ENCODE peak calls at places on chromosomes 2 and 18, in nine cellular contexts. One of them, this sample, is unnamed.

GRCh38 chr2:207296265-207296948 is 130.7 kb upstream of the KLF7 start:
- DNase-seq in COR-L47: no peak
- DNase-seq in CD8-positive, alpha-beta memory T cell: no peak
- DNase-seq in left ventricle myocardium inferior: peak; percentile 20
- DNase-seq in hepatic stellate cell: no peak
- DNase-seq in brain microvascular endothelial cell: no peak
- DNase-seq in stimulated activated CD8-positive, alpha-beta memory T cell treated with anti-CD3 and anti-CD28 coated beads, Interleukin-4, amount 100 ng/mL, for 4 hours: no peak
- DNase-seq in cardiac muscle cell: no peak
- DNase-seq in smooth muscle cell of the brain vasculature: no peak
- DNase-seq in this sample: no peak

GRCh38 chr2:15220618-15221017 is 340.5 kb downstream of the NBAS start:
- DNase-seq in COR-L47: no peak
- DNase-seq in CD8-positive, alpha-beta memory T cell: no peak
- DNase-seq in left ventricle myocardium inferior: no peak
- DNase-seq in hepatic stellate cell: no peak
- DNase-seq in brain microvascular endothelial cell: no peak
- DNase-seq in stimulated activated CD8-positive, alpha-beta memory T cell treated with anti-CD3 and anti-CD28 coated beads, Interleukin-4, amount 100 ng/mL, for 4 hours: no peak
- DNase-seq in cardiac muscle cell: no peak
- DNase-seq in smooth muscle cell of the brain vasculature: no peak
- DNase-seq in this sample: no peak

GRCh38 chr2:96604104-96604503 is 34.0 kb downstream of the KANSL3 start:
- DNase-seq in COR-L47: no peak
- DNase-seq in CD8-positive, alpha-beta memory T cell: no peak
- DNase-seq in left ventricle myocardium inferior: no peak
- DNase-seq in hepatic stellate cell: no peak
- DNase-seq in brain microvascular endothelial cell: no peak
- DNase-seq in stimulated activated CD8-positive, alpha-beta memory T cell treated with anti-CD3 and anti-CD28 coated beads, Interleukin-4, amount 100 ng/mL, for 4 hours: no peak
- DNase-seq in cardiac muscle cell: no peak
- DNase-seq in smooth muscle cell of the brain vasculature: no peak
- DNase-seq in this sample: peak; percentile 24

GRCh38 chr18:48946329-48946835 is 4.4 kb downstream of the SMAD7 start:
- DNase-seq in COR-L47: peak; percentile 73
- DNase-seq in CD8-positive, alpha-beta memory T cell: no peak
- DNase-seq in left ventricle myocardium inferior: no peak
- DNase-seq in hepatic stellate cell: no peak
- DNase-seq in brain microvascular endothelial cell: no peak
- DNase-seq in stimulated activated CD8-positive, alpha-beta memory T cell treated with anti-CD3 and anti-CD28 coated beads, Interleukin-4, amount 100 ng/mL, for 4 hours: no peak
- DNase-seq in cardiac muscle cell: peak; percentile 64
- DNase-seq in smooth muscle cell of the brain vasculature: no peak
- DNase-seq in this sample: no peak

GRCh38 chr18:26429535-26429934 is 118.8 kb downstream of the KCTD1 start:
- DNase-seq in COR-L47: no peak
- DNase-seq in CD8-positive, alpha-beta memory T cell: no peak
- DNase-seq in left ventricle myocardium inferior: no peak
- DNase-seq in hepatic stellate cell: peak; percentile 53
- DNase-seq in brain microvascular endothelial cell: peak; percentile 89
- DNase-seq in stimulated activated CD8-positive, alpha-beta memory T cell treated with anti-CD3 and anti-CD28 coated beads, Interleukin-4, amount 100 ng/mL, for 4 hours: no peak
- DNase-seq in cardiac muscle cell: peak; percentile 81
- DNase-seq in smooth muscle cell of the brain vasculature: peak; percentile 43
- DNase-seq in this sample: no peak

GRCh38 chr2:152815634-152816257 is 97.3 kb downstream of the ARL6IP6 start:
- DNase-seq in COR-L47: no peak
- DNase-seq in CD8-positive, alpha-beta memory T cell: no peak
- DNase-seq in left ventricle myocardium inferior: no peak
- DNase-seq in hepatic stellate cell: no peak
- DNase-seq in brain microvascular endothelial cell: no peak
- DNase-seq in stimulated activated CD8-positive, alpha-beta memory T cell treated with anti-CD3 and anti-CD28 coated beads, Interleukin-4, amount 100 ng/mL, for 4 hours: no peak
- DNase-seq in cardiac muscle cell: no peak
- DNase-seq in smooth muscle cell of the brain vasculature: no peak
- DNase-seq in this sample: no peak

GRCh38 chr2:16718551-16719404 is 53.1 kb upstream of the CYRIA start:
- DNase-seq in COR-L47: no peak
- DNase-seq in CD8-positive, alpha-beta memory T cell: no peak
- DNase-seq in left ventricle myocardium inferior: no peak
- DNase-seq in hepatic stellate cell: no peak
- DNase-seq in brain microvascular endothelial cell: no peak
- DNase-seq in stimulated activated CD8-positive, alpha-beta memory T cell treated with anti-CD3 and anti-CD28 coated beads, Interleukin-4, amount 100 ng/mL, for 4 hours: no peak
- DNase-seq in cardiac muscle cell: no peak
- DNase-seq in smooth muscle cell of the brain vasculature: no peak
- DNase-seq in this sample: peak; percentile 43

GRCh38 chr2:175430236-175430635 is 248.7 kb upstream of the ATP5MC3 start:
- DNase-seq in COR-L47: no peak
- DNase-seq in CD8-positive, alpha-beta memory T cell: no peak
- DNase-seq in left ventricle myocardium inferior: no peak
- DNase-seq in hepatic stellate cell: no peak
- DNase-seq in brain microvascular endothelial cell: no peak
- DNase-seq in stimulated activated CD8-positive, alpha-beta memory T cell treated with anti-CD3 and anti-CD28 coated beads, Interleukin-4, amount 100 ng/mL, for 4 hours: no peak
- DNase-seq in cardiac muscle cell: no peak
- DNase-seq in smooth muscle cell of the brain vasculature: no peak
- DNase-seq in this sample: no peak

GRCh38 chr2:38533180-38533579 is 69.5 kb downstream of the HNRNPLL start:
- DNase-seq in COR-L47: no peak
- DNase-seq in CD8-positive, alpha-beta memory T cell: no peak
- DNase-seq in left ventricle myocardium inferior: no peak
- DNase-seq in hepatic stellate cell: no peak
- DNase-seq in brain microvascular endothelial cell: no peak
- DNase-seq in stimulated activated CD8-positive, alpha-beta memory T cell treated with anti-CD3 and anti-CD28 coated beads, Interleukin-4, amount 100 ng/mL, for 4 hours: no peak
- DNase-seq in cardiac muscle cell: no peak
- DNase-seq in smooth muscle cell of the brain vasculature: no peak
- DNase-seq in this sample: no peak

GRCh38 chr2:240319855-240320560 is 115.5 kb upstream of the GPC1 start:
- DNase-seq in COR-L47: no peak
- DNase-seq in CD8-positive, alpha-beta memory T cell: no peak
- DNase-seq in left ventricle myocardium inferior: no peak
- DNase-seq in hepatic stellate cell: peak; percentile 93
- DNase-seq in brain microvascular endothelial cell: peak; percentile 99
- DNase-seq in stimulated activated CD8-positive, alpha-beta memory T cell treated with anti-CD3 and anti-CD28 coated beads, Interleukin-4, amount 100 ng/mL, for 4 hours: no peak
- DNase-seq in cardiac muscle cell: peak; percentile 91
- DNase-seq in smooth muscle cell of the brain vasculature: peak; percentile 94
- DNase-seq in this sample: no peak

This sample was measured in erythroblast.